ENCODE peak calls at places on chromosomes 1 and 21, in eight cellular contexts. M, Z, S, D, K, C, I and F are unnamed samples. For H3K27me3 and H3K36me3, the result is how much of the 10 kb centered on the place peaks cover.

GRCh38 chr1:197197430-197197997 is 51.0 kb upstream of the ASPM start:
- DNase-seq in M (no peak), Z (no peak), S (no peak), D (no peak), K (no peak), C (no peak), I (no peak), F (no peak)

GRCh38 chr1:32345289-32345827 is 9.3 kb upstream of the MARCKSL1 start:
- DNase-seq in M (peak), Z (no peak), S (no peak), D (peak), K (no peak), C (no peak), I (peak), F (no peak)

GRCh38 chr1:222372221-222372620 is 175.7 kb downstream of the HHIPL2 start:
- DNase-seq in M (no peak), Z (no peak), S (no peak), D (peak), K (no peak), C (no peak), I (no peak), F (peak)

GRCh38 chr1:201810466-201811216 is 18.3 kb upstream of the IPO9 start:
- DNase-seq in M (no peak), Z (no peak), S (no peak), D (no peak), K (no peak), C (peak), I (no peak), F (no peak)

GRCh38 chr1:72932025-72932424 is 649.7 kb upstream of the NEGR1 start:
- DNase-seq in M (no peak), Z (no peak), S (no peak), D (no peak), K (no peak), C (no peak), I (no peak), F (no peak)

GRCh38 chr1:101739826-101740330 is 256.8 kb downstream of the OLFM3 start:
- DNase-seq in M (peak), Z (no peak), S (no peak), D (no peak), K (no peak), C (no peak), I (no peak), F (no peak)

GRCh38 chr1:90850181-90850924 is 133.3 kb upstream of the BARHL2 start:
- DNase-seq in M (peak), Z (peak), S (no peak), D (no peak), K (peak), C (no peak), I (no peak), F (peak)

GRCh38 chr1:56584910-56585528 is 5.7 kb upstream of the PLPP3 start:
- DNase-seq in M (peak), Z (peak), S (no peak), D (peak), K (no peak), C (no peak), I (peak), F (no peak)

GRCh38 chr1:92123868-92124267 is 43.7 kb downstream of the BTBD8 start:
- DNase-seq in M (no peak), Z (no peak), S (no peak), D (no peak), K (no peak), C (no peak), I (no peak), F (no peak)

GRCh38 chr1:223748773-223749733 is 36.7 kb downstream of the CAPN2 start:
- DNase-seq in M (peak), Z (peak), S (peak), D (peak), K (no peak), C (peak), I (peak), F (peak)

GRCh38 chr1:3471356-3472087 is 17.1 kb downstream of the ARHGEF16 start:
- DNase-seq in M (peak), Z (peak), S (no peak), D (peak), K (peak), C (peak), I (no peak), F (peak)

GRCh38 chr1:210372491-210372890 is 43.8 kb downstream of the HHAT start:
- DNase-seq in M (no peak), Z (no peak), S (no peak), D (no peak), K (peak), C (no peak), I (no peak), F (no peak)

GRCh38 chr1:89523597-89524368 is 846 bp upstream of the LRRC8B start:
- DNase-seq in M (peak), Z (peak), S (peak), D (peak), K (no peak), C (peak), I (no peak), F (peak)

GRCh38 chr1:179938752-179939151 is 15.9 kb upstream of the CEP350 start:
- DNase-seq in M (peak), Z (no peak), S (no peak), D (peak), K (no peak), C (no peak), I (no peak), F (no peak)

GRCh38 chr1:61011514-61012263 is 70.7 kb upstream of the NFIA start:
- DNase-seq in M (no peak), Z (no peak), S (no peak), D (no peak), K (no peak), C (no peak), I (no peak), F (no peak)

GRCh38 chr1:245074898-245075297 is 79.9 kb upstream of the KIF26B start:
- DNase-seq in M (no peak), Z (no peak), S (no peak), D (no peak), K (no peak), C (no peak), I (no peak), F (no peak)

GRCh38 chr1:45246760-45247159 is 40.4 kb upstream of the ZSWIM5 start:
- DNase-seq in M (no peak), Z (no peak), S (no peak), D (peak), K (no peak), C (no peak), I (no peak), F (peak)

DNA sequence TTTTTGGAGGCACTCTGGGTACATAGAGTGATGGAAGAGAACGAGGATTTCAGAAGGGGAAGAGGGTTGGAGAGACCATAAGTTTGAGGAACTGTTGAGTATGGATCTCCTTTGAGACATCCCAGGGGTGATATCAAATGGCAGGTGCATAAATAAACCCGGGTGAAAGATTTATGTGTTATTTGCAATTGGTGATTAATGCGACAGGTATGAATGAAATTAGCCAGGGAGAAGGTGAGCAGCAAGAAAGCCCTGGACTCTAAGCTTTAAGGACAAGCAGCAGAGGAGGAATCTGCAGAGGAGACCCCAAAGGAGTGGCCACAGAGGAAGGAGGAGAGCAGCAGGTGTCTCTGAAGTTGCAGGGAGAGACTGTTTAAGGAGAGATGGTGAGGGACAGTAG is 8.8 kb upstream of the REN start:
- DNase-seq in M (no peak), Z (no peak), S (no peak), D (no peak), K (no peak), C (no peak), I (no peak), F (peak)
- H3K27me3 ChIP-seq in M (under half), Z (under half), S (under half), D (under half), K (under half), C (under half), I (under half), F (under half)

DNA sequence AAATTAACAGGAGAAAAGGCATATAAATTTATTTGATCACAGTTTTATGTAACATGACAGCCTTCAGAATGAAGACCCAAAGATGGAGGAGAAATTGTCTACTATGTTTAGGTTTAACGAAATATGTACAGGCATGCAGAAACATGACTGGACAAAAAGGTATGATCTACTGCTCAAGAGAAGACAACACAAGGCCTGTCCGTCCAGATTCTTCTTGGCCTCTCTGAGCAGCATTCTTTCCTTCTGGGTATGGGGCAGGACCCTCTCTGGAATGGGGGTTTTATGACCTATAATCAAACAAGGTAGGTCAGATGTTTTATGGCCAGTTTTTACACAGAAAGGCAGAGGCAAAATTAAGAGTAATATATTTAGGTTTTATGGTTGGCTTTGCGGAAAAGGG is 13.5 kb upstream of the SYNJ1 start:
- DNase-seq in M (no peak), Z (no peak), S (no peak), D (no peak), K (no peak), C (no peak), I (no peak), F (no peak)
- H3K36me3 ChIP-seq in M (under half), Z (half or more), S (under half), D (under half), K (half or more), C (half or more), I (under half), F (half or more)

DNA sequence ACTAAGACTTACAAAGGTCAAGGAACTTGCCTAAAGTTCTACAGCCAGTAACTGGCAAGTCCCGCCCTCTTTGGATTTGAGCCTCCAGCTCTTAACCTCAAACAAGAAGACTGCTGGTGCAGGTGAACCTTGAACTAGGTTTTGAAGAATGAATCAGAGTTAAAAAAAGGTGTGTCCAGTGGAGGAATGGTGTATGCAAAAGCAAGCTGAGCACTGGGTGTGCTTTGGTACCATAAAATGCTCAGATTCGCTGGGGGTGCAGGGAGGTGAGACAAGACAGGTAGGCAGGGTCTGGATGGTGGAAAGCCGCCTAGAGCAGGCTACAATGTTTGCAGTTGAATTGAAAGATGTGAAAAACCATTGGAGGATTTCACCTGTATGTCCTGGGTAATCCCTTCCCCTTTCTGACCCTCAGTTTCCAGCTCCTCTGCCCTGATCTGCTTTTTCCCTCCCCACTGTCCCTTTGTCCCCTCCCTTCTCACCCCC is 39.8 kb downstream of the FOXD2 start:
- DNase-seq in M (peak), Z (no peak), S (no peak), D (no peak), K (no peak), C (no peak), I (peak), F (no peak)
- H3K27me3 ChIP-seq in M (under half), Z (under half), S (under half), D (under half), K (under half), C (under half), I (under half), F (under half)

GRCh38 chr1:94178896-94179295 is 57.9 kb upstream of the ABCA4 start:
- DNase-seq in M (no peak), Z (no peak), S (no peak), D (no peak), K (no peak), C (no peak), I (no peak), F (no peak)
- H3K36me3 ChIP-seq in M (under half), Z (half or more), S (under half), D (under half), K (half or more), C (half or more), I (under half), F (half or more)